ENCODE peak calls at places on chromosome 21, in seven cellular contexts. F is DND-41, W is neural progenitor cell, S is OCI-LY7, R is MM.1S, A is A549, B is IMR-90. I is an unnamed sample.

GRCh38 chr21:44424608-44425306 is 30.6 kb upstream of the LRRC3 start:
- DNase-seq in F (no peak), W (no peak), S (no peak), R (no peak), A (no peak), B (no peak), I (no peak)

GRCh38 chr21:26715878-26716506 is 129.2 kb downstream of the ADAMTS1 start:
- DNase-seq in F (peak), W (peak), S (peak), R (peak), A (peak), B (peak), I (peak)

GRCh38 chr21:15520811-15521643 is 208.8 kb upstream of the USP25 start:
- DNase-seq in F (no peak), W (peak), S (peak), R (no peak), A (no peak), B (peak), I (peak)

GRCh38 chr21:33881689-33882440 is 33.7 kb downstream of the ATP5PO start:
- DNase-seq in F (no peak), W (no peak), S (no peak), R (no peak), A (no peak), B (no peak), I (no peak)

GRCh38 chr21:20570824-20571232 is 427.4 kb upstream of the NCAM2 start:
- DNase-seq in F (no peak), W (peak), S (no peak), R (no peak), A (no peak), B (no peak), I (peak)

GRCh38 chr21:15521644-15522001 is 208.2 kb upstream of the USP25 start:
- DNase-seq in F (no peak), W (no peak), S (peak), R (no peak), A (no peak), B (no peak), I (no peak)

GRCh38 chr21:28794341-28794970 is 198.2 kb downstream of the LTN1 start:
- DNase-seq in F (no peak), W (no peak), S (no peak), R (no peak), A (no peak), B (no peak), I (peak)

GRCh38 chr21:14687277-14687642 is 141.1 kb upstream of the SAMSN1 start:
- DNase-seq in F (no peak), W (no peak), S (peak), R (peak), A (no peak), B (no peak), I (no peak)

GRCh38 chr21:27268290-27268689 is 301.4 kb upstream of the ADAMTS5 start:
- DNase-seq in F (no peak), W (no peak), S (no peak), R (no peak), A (no peak), B (peak), I (no peak)

GRCh38 chr21:39184050-39184980 is 1.1 kb upstream of the PSMG1 start:
- DNase-seq in F (no peak), W (no peak), S (peak), R (peak), A (no peak), B (no peak), I (peak)

GRCh38 chr21:15592271-15592860 is 137.4 kb upstream of the USP25 start:
- DNase-seq in F (peak), W (peak), S (peak), R (peak), A (peak), B (peak), I (peak)

GRCh38 chr21:41141031-41141457 is 26.9 kb upstream of the BACE2 start:
- DNase-seq in F (no peak), W (no peak), S (no peak), R (no peak), A (no peak), B (peak), I (peak)

GRCh38 chr21:38938343-38938742 is 132.6 kb downstream of the ETS2 start:
- DNase-seq in F (peak), W (peak), S (peak), R (peak), A (no peak), B (peak), I (no peak)

GRCh38 chr21:39863111-39863510 is 4.1 kb upstream of the PCP4 start:
- DNase-seq in F (no peak), W (no peak), S (no peak), R (peak), A (no peak), B (no peak), I (peak)

GRCh38 chr21:38787461-38788274 is 18.1 kb upstream of the ETS2 start:
- DNase-seq in F (peak), W (no peak), S (no peak), R (no peak), A (peak), B (peak), I (peak)

GRCh38 chr21:24470852-24471251 is 1136.4 kb downstream of the MRPL39 start:
- DNase-seq in F (no peak), W (no peak), S (no peak), R (no peak), A (no peak), B (no peak), I (no peak)

GRCh38 chr21:32844076-32844475 is 72.5 kb upstream of the PAXBP1 start:
- DNase-seq in F (no peak), W (no peak), S (no peak), R (no peak), A (no peak), B (no peak), I (no peak)

GRCh38 chr21:32844653-32845443 is 73.3 kb upstream of the PAXBP1 start:
- DNase-seq in F (no peak), W (peak), S (no peak), R (no peak), A (peak), B (peak), I (peak)

GRCh38 chr21:32843561-32843960 is 72.0 kb upstream of the PAXBP1 start:
- DNase-seq in F (no peak), W (no peak), S (no peak), R (no peak), A (no peak), B (no peak), I (no peak)
- TF ChIP-seq CTCF in F (no peak), W (no peak), S (no peak), R (no peak), A (no peak), B (no peak), I (no peak)

GRCh38 chr21:37219766-37220432 is 47.2 kb downstream of the VPS26C start:
- DNase-seq in F (peak), W (no peak), S (no peak), R (no peak), A (no peak), B (no peak), I (no peak)

GRCh38 chr21:37220981-37221664 is 46.0 kb downstream of the VPS26C start:
- DNase-seq in F (peak), W (peak), S (peak), R (peak), A (peak), B (peak), I (peak)

GRCh38 chr21:37224861-37225260 is 42.3 kb downstream of the VPS26C start:
- DNase-seq in F (peak), W (no peak), S (no peak), R (no peak), A (no peak), B (no peak), I (no peak)

GRCh38 chr21:37223804-37224345 is 43.3 kb downstream of the VPS26C start:
- DNase-seq in F (no peak), W (no peak), S (no peak), R (no peak), A (no peak), B (no peak), I (no peak)

GRCh38 chr21:37220433-37220980 is 46.6 kb downstream of the VPS26C start:
- DNase-seq in F (peak), W (no peak), S (no peak), R (peak), A (peak), B (peak), I (no peak)
- H3K4me2 ChIP-seq in F (peak), W (no peak), S (peak), R (peak), A (peak), B (peak), I (peak)

DNA sequence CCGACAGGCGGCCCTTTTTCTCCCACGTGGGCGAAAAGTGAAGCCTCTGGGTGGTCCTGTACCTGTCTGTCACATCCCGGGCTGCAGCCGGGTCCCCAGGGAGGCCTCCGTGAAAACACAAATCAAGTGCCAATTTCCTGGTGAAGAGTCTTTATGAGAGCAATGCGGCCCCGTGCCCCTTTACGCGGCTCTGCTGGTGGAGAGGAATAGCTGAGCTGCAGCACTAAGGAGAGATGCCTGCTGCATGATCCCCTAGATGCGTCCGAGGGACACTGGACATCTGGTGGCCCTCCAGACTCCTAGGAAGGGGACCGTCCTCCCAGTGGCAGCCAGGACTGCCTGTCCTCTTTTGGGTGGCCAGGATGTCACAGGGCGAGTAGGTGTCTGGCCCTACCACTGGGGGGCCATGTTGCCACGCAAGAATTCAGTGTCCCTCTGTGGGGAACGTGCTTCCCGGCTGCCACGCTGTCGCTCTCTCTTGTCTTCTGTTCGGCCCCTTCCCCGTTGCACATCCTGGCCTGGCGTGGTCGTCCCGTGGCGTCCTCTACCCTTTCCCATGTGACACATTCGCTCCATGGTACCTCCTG is 38.7 kb downstream of the COL18A1 start:
- DNase-seq in F (no peak), W (no peak), S (no peak), R (no peak), A (no peak), B (no peak), I (peak)
- TF ChIP-seq CTCF in F (peak), W (no peak), S (no peak), R (peak), A (no peak), B (peak), I (peak)

DNA sequence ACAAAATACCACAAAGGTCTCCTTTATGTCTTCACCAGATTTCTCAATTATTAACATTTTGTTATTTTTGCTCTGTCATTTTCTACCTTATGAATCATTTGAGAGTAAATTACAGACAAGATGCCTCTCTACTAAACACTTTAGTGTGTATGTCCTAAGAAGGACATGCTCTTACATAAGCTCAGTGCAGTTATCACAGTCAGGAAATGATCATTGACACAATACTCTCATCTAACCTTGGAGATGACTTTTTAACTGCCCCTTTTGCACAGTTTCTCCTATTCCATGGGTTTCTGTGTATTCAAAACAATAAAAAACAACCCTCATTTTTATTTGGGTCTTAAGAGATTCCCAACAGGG is 378.9 kb upstream of the RUNX1 start:
- DNase-seq in F (no peak), W (no peak), S (no peak), R (no peak), A (no peak), B (peak), I (no peak)
- H3K4me2 ChIP-seq in F (peak), W (no peak), S (no peak), R (no peak), A (no peak), B (no peak), I (no peak)

I was measured in PC-3.